ENCODE peak calls at places on chromosomes 13 and 19, in eight cellular contexts. T is neural crest cell, G is GM10248, P is cardiac muscle cell, F is Calu3, A is AG09309, Q is lower lobe of right lung, U is endodermal cell. I is an unnamed sample.

GRCh38 chr13:43425234-43425633 is 361.5 kb downstream of the ENOX1 start:
- DNase-seq in U (peak), G (no peak), F (no peak), P (no peak), Q (no peak), T (no peak), A (no peak), I (no peak)

GRCh38 chr13:97976551-97977375 is 23.3 kb downstream of the IPO5 start:
- DNase-seq in G (peak), P (no peak), T (no peak), U (peak), F (no peak), Q (peak), A (no peak), I (peak)

GRCh38 chr13:110216403-110217041 is 90.4 kb downstream of the COL4A1 start:
- DNase-seq in U (no peak), G (no peak), A (peak), P (no peak), Q (no peak), F (no peak), T (no peak), I (no peak)

GRCh38 chr19:339262-339887 is 5.2 kb downstream of the MIER2 start:
- DNase-seq in T (no peak), F (no peak), G (no peak), Q (no peak), U (no peak), P (no peak), A (no peak), I (no peak)

GRCh38 chr19:14248578-14249011 is 42.6 kb upstream of the ADGRL1 start:
- DNase-seq in Q (no peak), P (peak), T (peak), F (no peak), U (peak), A (no peak), G (peak), I (no peak)

GRCh38 chr19:36113895-36114762 is 546 bp downstream of the POLR2I start:
- DNase-seq in F (no peak), T (no peak), U (peak), Q (no peak), G (no peak), P (peak), A (no peak), I (peak)

GRCh38 chr19:41192574-41193419 is at the start of gene CYP2S1:
- DNase-seq in U (peak), F (peak), A (no peak), P (peak), T (no peak), G (no peak), Q (peak), I (peak)

GRCh38 chr13:78197231-78197630 is 278.6 kb upstream of the EDNRB start:
- DNase-seq in P (no peak), T (no peak), F (no peak), Q (no peak), A (no peak), G (no peak), U (no peak), I (peak)

GRCh38 chr19:5046339-5047039 is 77.6 kb downstream of the KDM4B start:
- DNase-seq in P (no peak), F (peak), U (no peak), A (no peak), Q (peak), G (no peak), T (no peak), I (peak)

GRCh38 chr19:5045015-5045414 is 76.1 kb downstream of the KDM4B start:
- DNase-seq in P (no peak), F (no peak), G (no peak), Q (no peak), A (no peak), U (no peak), T (no peak), I (no peak)

GRCh38 chr19:5047251-5047935 is 78.5 kb downstream of the KDM4B start:
- DNase-seq in T (no peak), Q (no peak), P (no peak), F (no peak), A (no peak), U (no peak), G (no peak), I (no peak)

GRCh38 chr19:5048091-5048726 is 79.3 kb downstream of the KDM4B start:
- DNase-seq in G (peak), T (peak), P (peak), Q (peak), F (peak), U (peak), A (no peak), I (peak)

GRCh38 chr19:5045956-5046338 is 77.0 kb downstream of the KDM4B start:
- DNase-seq in P (no peak), T (no peak), G (no peak), Q (no peak), A (no peak), U (no peak), F (no peak), I (no peak)
- TF ChIP-seq CTCF in P (no peak), T (no peak), G (no peak), Q (no peak), A (no peak), U (peak), F (no peak), I (no peak)

GRCh38 chr13:39600766-39601165 is 2.2 kb downstream of the LHFPL6 start:
- DNase-seq in G (no peak), Q (no peak), A (no peak), T (peak), F (no peak), U (peak), P (no peak), I (no peak)
- TF ChIP-seq CTCF in G (no peak), Q (peak), A (peak), T (peak), F (no peak), U (peak), P (peak), I (no peak)

GRCh38 chr19:48113190-48113917 is 2.7 kb upstream of the PLA2G4C start:
- DNase-seq in T (no peak), Q (no peak), F (no peak), P (no peak), U (no peak), A (no peak), G (no peak), I (peak)

GRCh38 chr19:48121066-48121465 is 10.4 kb upstream of the PLA2G4C start:
- DNase-seq in Q (no peak), G (no peak), T (no peak), U (no peak), F (no peak), P (no peak), A (no peak), I (no peak)

GRCh38 chr19:48120505-48120904 is 9.9 kb upstream of the PLA2G4C start:
- DNase-seq in F (no peak), U (no peak), Q (no peak), A (no peak), P (no peak), G (no peak), T (no peak), I (no peak)

GRCh38 chr19:48121909-48122371 is 11.3 kb upstream of the PLA2G4C start:
- DNase-seq in A (no peak), T (no peak), P (peak), Q (no peak), G (peak), U (no peak), F (no peak), I (peak)

GRCh38 chr19:48117515-48118330 is 7.1 kb upstream of the PLA2G4C start:
- DNase-seq in G (no peak), Q (no peak), A (no peak), U (peak), P (no peak), T (no peak), F (no peak), I (no peak)
- TF ChIP-seq CTCF in G (no peak), Q (no peak), A (no peak), U (peak), P (no peak), T (no peak), F (no peak), I (no peak)

DNA sequence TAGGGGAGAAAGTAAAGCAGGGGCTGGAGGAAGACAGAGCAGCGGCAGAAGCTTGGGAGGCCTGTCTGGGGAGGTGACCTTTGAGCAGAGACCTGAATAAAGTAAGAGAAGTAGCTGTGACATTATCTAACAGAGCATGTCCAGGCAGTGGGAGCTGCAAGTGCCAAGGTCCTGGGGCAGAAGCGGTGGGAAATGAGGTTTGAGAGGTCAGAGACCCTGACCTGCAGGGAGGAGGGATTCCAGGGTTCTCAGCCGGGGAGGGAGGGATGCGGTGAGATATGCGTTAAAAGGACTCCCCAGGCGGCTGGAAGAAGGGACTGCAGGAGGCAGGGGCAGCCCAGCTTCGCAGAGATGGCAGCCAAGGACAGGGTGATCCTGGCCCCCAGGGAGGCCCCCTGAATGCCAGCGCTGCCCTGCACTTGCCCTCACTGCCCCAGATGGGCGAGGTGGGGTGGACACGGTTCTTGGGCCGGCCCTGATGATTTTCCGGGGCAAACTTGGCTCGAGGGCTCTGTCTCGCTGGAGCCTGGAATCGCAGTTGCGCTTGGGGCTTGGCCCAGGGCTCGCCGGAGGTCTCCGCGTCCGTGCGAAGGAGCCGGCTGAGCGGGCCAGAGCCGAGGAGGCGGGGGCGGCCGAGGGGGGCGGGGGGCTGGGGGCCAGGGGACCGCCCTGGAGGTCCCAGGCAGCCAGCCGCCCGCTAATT is 3.2 kb downstream of the CRLF1 start:
- DNase-seq in F (no peak), G (no peak), P (no peak), A (no peak), Q (no peak), T (no peak), U (peak), I (no peak)
- TF ChIP-seq CTCF in F (no peak), G (no peak), P (peak), A (peak), Q (peak), T (peak), U (peak), I (no peak)

GRCh38 chr19:57389730-57390598 is at the start of gene ZNF548:
- DNase-seq in Q (peak), F (peak), T (peak), A (peak), G (peak), U (peak), P (peak), I (peak)
- TF ChIP-seq CTCF in Q (peak), F (no peak), T (peak), A (no peak), G (peak), U (peak), P (peak), I (no peak)

GRCh38 chr19:1616396-1616795 is 11.1 kb upstream of the UQCR11 start:
- DNase-seq in F (no peak), P (no peak), U (no peak), A (no peak), Q (no peak), G (no peak), T (no peak), I (no peak)

GRCh38 chr19:1619703-1620102 is 14.4 kb upstream of the UQCR11 start:
- DNase-seq in A (no peak), Q (no peak), T (no peak), F (no peak), P (no peak), U (no peak), G (no peak), I (no peak)

GRCh38 chr19:1616875-1617274 is 11.6 kb upstream of the UQCR11 start:
- DNase-seq in A (no peak), P (no peak), G (no peak), T (no peak), Q (no peak), U (no peak), F (no peak), I (no peak)

GRCh38 chr19:1619094-1619439 is 13.8 kb upstream of the UQCR11 start:
- DNase-seq in U (no peak), Q (no peak), P (no peak), F (no peak), A (no peak), T (no peak), G (no peak), I (no peak)

DNA sequence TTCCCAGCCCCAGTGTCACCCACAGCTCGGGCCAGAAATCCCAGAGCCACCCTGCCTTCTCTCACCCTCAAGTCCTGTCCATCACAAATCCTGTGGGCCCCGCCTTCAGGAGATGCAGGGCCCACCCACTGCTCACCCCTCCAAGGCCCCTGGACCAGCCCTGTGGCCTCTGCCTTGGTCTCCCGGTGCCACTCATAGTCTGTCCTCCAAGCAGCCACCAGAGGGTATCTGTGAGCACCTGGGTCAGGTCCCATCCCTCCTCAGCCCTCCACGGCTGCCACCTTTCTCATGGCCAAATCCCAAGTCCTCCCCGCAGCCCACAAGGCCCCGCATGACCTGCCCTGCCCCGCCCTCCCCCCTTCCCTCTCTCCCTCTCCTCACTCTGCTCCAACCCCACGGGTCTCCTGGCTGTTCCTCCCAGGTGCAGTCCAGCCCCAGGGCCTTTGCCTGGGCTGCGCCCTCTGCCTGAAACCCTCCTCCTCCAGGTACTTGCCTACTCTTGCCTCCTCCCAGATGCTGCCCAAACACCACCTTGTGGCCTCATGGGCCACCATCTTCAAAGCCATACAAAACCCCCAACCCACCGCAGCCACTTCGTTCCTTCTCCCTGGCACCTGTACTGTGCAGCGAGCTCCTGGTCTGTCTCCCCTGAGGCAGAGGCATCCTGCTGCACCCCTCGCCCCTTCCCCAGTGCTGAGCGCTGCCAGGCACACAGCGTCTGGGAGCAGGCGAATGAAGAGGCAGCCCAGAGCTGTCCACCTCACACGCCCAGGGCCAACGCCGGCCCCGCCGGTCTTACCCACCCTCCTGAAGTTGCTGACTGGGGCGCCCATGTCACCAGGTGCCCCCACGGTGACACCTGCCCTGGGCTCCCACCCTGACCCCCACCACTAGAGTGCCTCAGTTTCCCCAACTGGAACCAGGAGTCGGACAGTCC is 13.2 kb upstream of the UQCR11 start:
- DNase-seq in Q (no peak), T (no peak), U (peak), G (peak), P (peak), F (peak), A (no peak), I (peak)
- TF ChIP-seq CTCF in Q (peak), T (peak), U (peak), G (peak), P (peak), F (peak), A (peak), I (peak)

DNA sequence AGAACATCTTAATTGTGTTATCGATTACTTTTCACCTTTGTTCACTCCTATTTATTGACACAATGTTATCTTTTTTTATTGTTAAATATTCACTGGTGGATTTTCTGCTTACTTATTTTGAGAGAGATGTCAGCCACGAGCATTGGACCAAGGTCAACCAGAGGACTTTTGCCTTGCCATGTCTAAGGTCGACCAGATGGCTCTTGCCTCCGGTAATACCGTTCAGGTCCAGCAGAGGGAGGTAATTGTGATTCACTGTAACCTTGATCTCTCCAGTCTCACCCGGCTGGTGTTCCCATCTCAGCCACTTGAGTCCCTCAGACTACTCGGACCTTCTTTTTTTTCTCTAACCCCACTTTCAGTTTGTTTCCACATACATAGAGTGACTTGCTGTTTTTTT is 1438.1 kb downstream of the UQCRFS1 start:
- DNase-seq in Q (no peak), F (no peak), T (no peak), G (no peak), A (no peak), U (peak), P (no peak), I (no peak)
- TF ChIP-seq CTCF in Q (no peak), F (peak), T (no peak), G (no peak), A (peak), U (peak), P (peak), I (peak)

DNA sequence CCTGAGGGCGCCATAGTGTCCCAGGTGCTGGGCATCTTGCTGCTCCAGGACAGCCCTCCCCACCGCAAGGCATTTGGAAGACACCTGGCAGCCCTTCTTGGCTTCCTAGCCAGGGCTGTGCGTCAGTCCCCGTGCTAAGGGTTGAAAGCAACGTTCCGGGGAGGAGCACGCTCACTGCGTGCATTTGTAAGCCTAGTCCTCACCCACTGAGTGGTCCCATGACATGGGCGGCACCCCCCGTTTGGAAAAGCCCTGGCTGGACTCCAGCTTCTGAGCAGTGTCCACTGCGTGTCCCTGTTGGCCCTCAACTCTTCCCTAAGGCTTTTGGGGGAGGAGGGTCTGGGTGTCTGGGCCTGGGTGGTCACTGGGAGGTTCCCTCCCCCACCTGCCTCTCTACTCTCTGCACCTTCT is 76.3 kb upstream of the GPR183 start:
- DNase-seq in A (no peak), G (no peak), T (no peak), P (no peak), U (peak), F (no peak), Q (no peak), I (no peak)
- TF ChIP-seq CTCF in A (no peak), G (no peak), T (no peak), P (no peak), U (no peak), F (no peak), Q (no peak), I (no peak)

GRCh38 chr19:18477042-18477760 is 39.3 kb upstream of the ISYNA1 start:
- DNase-seq in U (no peak), G (no peak), A (no peak), P (no peak), F (no peak), Q (no peak), T (no peak), I (no peak)
- TF ChIP-seq CTCF in U (peak), G (no peak), A (no peak), P (no peak), F (no peak), Q (no peak), T (peak), I (no peak)

I was measured in epithelial cell of esophagus.